ENCODE peak calls at places on chromosomes 6 and 20, in four cellular contexts. V is Calu3, U is neural crest cell, A is M059J. F is an unnamed sample.

GRCh38 chr20:8946036-8946926 is 122.6 kb upstream of the PLCB4 start:
- DNase-seq in V (no peak), U (no peak), A (no peak), F (no peak)

GRCh38 chr20:61951695-61952533 is 113.8 kb downstream of the TAF4 start:
- DNase-seq in V (no peak), U (peak; percentile 73), A (no peak), F (no peak)

GRCh38 chr6:107491059-107491609 is 1.2 kb downstream of the SOBP start:
- DNase-seq in V (peak; percentile 28), U (peak; percentile 60), A (peak; percentile 25), F (no peak)

GRCh38 chr20:57582029-57582378 is 21.1 kb downstream of the PCK1 start:
- DNase-seq in V (no peak), U (no peak), A (no peak), F (no peak)

GRCh38 chr6:16179063-16179462 is 50.2 kb downstream of the MYLIP start:
- DNase-seq in V (no peak), U (no peak), A (no peak), F (no peak)

GRCh38 chr6:146950351-146950835 is 253.8 kb upstream of the STXBP5 start:
- DNase-seq in V (peak; percentile 8), U (no peak), A (peak; percentile 28), F (peak; percentile 63)

GRCh38 chr6:105893741-105894140 is 192.4 kb upstream of the PRDM1 start:
- DNase-seq in V (no peak), U (no peak), A (no peak), F (no peak)

GRCh38 chr6:1726341-1726763 is 116.6 kb downstream of the FOXC1 start:
- DNase-seq in V (no peak), U (no peak), A (no peak), F (no peak)

GRCh38 chr6:30725713-30726505 is 5.8 kb downstream of the TUBB start:
- DNase-seq in V (no peak), U (no peak), A (peak; percentile 93), F (peak; percentile 70)

GRCh38 chr20:2838170-2838797 is 2.2 kb downstream of the PCED1A start:
- DNase-seq in V (no peak), U (no peak), A (no peak), F (no peak)

GRCh38 chr20:13298692-13299373 is 77.8 kb downstream of the ISM1 start:
- DNase-seq in V (no peak), U (no peak), A (no peak), F (no peak)

GRCh38 chr20:10466325-10466724 is 31.2 kb downstream of the SLX4IP start:
- DNase-seq in V (no peak), U (peak; percentile 14), A (no peak), F (no peak)

GRCh38 chr6:137432054-137432545 is 62.1 kb downstream of the OLIG3 start:
- DNase-seq in V (no peak), U (no peak), A (no peak), F (no peak)

GRCh38 chr6:28597217-28597835 is 71.6 kb downstream of the GPX5 start:
- DNase-seq in V (peak; percentile 81), U (peak; percentile 40), A (peak; percentile 80), F (peak; percentile 77)

GRCh38 chr6:112014483-112014882 is 39.4 kb upstream of the CCN6 start:
- DNase-seq in V (no peak), U (no peak), A (peak; percentile 75), F (no peak)

GRCh38 chr20:37384683-37385174 is 38.8 kb downstream of the SRC start:
- DNase-seq in V (peak; percentile 63), U (peak; percentile 76), A (peak; percentile 51), F (peak; percentile 45)

GRCh38 chr20:24160563-24161355 is 172.2 kb upstream of the GGTLC1 start:
- DNase-seq in V (peak; percentile 10), U (peak; percentile 54), A (peak; percentile 84), F (peak; percentile 79)

GRCh38 chr20:62014889-62015375 is 50.7 kb downstream of the TAF4 start:
- DNase-seq in V (no peak), U (no peak), A (no peak), F (no peak)

GRCh38 chr6:144286503-144287393 is 1.6 kb downstream of the UTRN start:
- DNase-seq in V (peak; percentile 68), U (peak; percentile 48), A (peak; percentile 97), F (peak; percentile 88)

GRCh38 chr6:149316740-149317655 is 514 bp upstream of the TAB2 start:
- DNase-seq in V (peak; percentile 82), U (peak; percentile 77), A (peak; percentile 96), F (peak; percentile 96)

GRCh38 chr6:123415844-123416468 is 220.8 kb downstream of the TRDN start:
- DNase-seq in V (peak; percentile 48), U (peak; percentile 61), A (peak; percentile 58), F (peak; percentile 63)

GRCh38 chr20:64079273-64080012 is at the start of gene RGS19:
- DNase-seq in V (peak; percentile 86), U (peak; percentile 60), A (peak; percentile 70), F (peak; percentile 68)

GRCh38 chr6:45715508-45715803 is 300.2 kb downstream of the CLIC5 start:
- DNase-seq in V (no peak), U (no peak), A (no peak), F (no peak)

GRCh38 chr6:42813906-42814444 is 32.1 kb downstream of the BICRAL start:
- DNase-seq in V (no peak), U (no peak), A (no peak), F (no peak)

GRCh38 chr6:30169658-30170614 is 6.6 kb downstream of the TRIM15 start:
- DNase-seq in V (peak; percentile 46), U (no peak), A (peak; percentile 70), F (peak; percentile 61)

GRCh38 chr6:155187994-155188706 is 75.7 kb upstream of the CLDN20 start:
- DNase-seq in V (no peak), U (no peak), A (peak; percentile 94), F (no peak)

GRCh38 chr6:150251566-150252186 is 108.8 kb downstream of the PPP1R14C start:
- DNase-seq in V (no peak), U (no peak), A (no peak), F (no peak)

GRCh38 chr6:87671555-87672029 is 30.4 kb downstream of the AKIRIN2 start:
- DNase-seq in V (no peak), U (no peak), A (no peak), F (peak; percentile 25)

GRCh38 chr6:63014290-63014689 is 197.0 kb upstream of the FKBP1C start:
- DNase-seq in V (no peak), U (no peak), A (no peak), F (peak; percentile 10)

GRCh38 chr6:131251593-131252204 is 116.4 kb downstream of the AKAP7 start:
- DNase-seq in V (no peak), U (no peak), A (no peak), F (no peak)

GRCh38 chr20:34300809-34301586 is 2.2 kb downstream of the AHCY start:
- DNase-seq in V (peak; percentile 16), U (no peak), A (no peak), F (no peak)

GRCh38 chr20:20407891-20408805 is 40.2 kb downstream of the INSM1 start:
- DNase-seq in V (no peak), U (no peak), A (peak; percentile 49), F (peak; percentile 25)

GRCh38 chr6:1497593-1498105 is 108.3 kb downstream of the FOXF2 start:
- DNase-seq in V (no peak), U (no peak), A (no peak), F (no peak)

GRCh38 chr6:138569970-138570715 is 70.8 kb upstream of the NHSL1 start:
- DNase-seq in V (no peak), U (no peak), A (no peak), F (no peak)

GRCh38 chr6:40098774-40099173 is 164.5 kb upstream of the MOCS1 start:
- DNase-seq in V (no peak), U (no peak), A (no peak), F (no peak)

GRCh38 chr6:38443750-38444149 is 196.0 kb downstream of the BTBD9 start:
- DNase-seq in V (no peak), U (no peak), A (peak; percentile 13), F (no peak)